ENCODE peak calls at places on chromosomes 3 and 15, in six cellular contexts. P is mucosa of descending colon, X is IMR-90, Q is T47D, L is omental fat pad, O is dorsolateral prefrontal cortex. R is an unnamed sample.
A peak's percentile ranks its signal among the peaks of the same experiment; 100 is the strongest.

GRCh38 chr15:80844011-80844732 is 65.0 kb downstream of the CEMIP start:
- DNase-seq in X (peak; percentile 64), L (no peak), P (no peak), O (no peak), Q (no peak), R (no peak)

GRCh38 chr15:64019764-64020163 is 26.5 kb downstream of the DAPK2 start:
- DNase-seq in X (no peak), Q (no peak), P (no peak), L (no peak), O (no peak), R (peak; percentile 14)

GRCh38 chr15:87219650-87220615 is 1036.6 kb downstream of the NTRK3 start:
- DNase-seq in P (no peak), Q (no peak), X (no peak), O (no peak), L (no peak), R (no peak)

GRCh38 chr15:77702211-77702957 is 69.7 kb upstream of the LINGO1 start:
- DNase-seq in L (no peak), Q (peak; percentile 93), X (peak; percentile 18), O (no peak), P (peak; percentile 23), R (peak; percentile 55)

GRCh38 chr15:31373970-31374369 is 47.3 kb downstream of the KLF13 start:
- DNase-seq in L (no peak), X (no peak), Q (no peak), O (no peak), P (no peak), R (no peak)

GRCh38 chr3:175956964-175957363 is 1097.8 kb downstream of the NAALADL2 start:
- DNase-seq in X (peak; percentile 10), L (no peak), O (no peak), Q (peak; percentile 56), P (no peak), R (no peak)

GRCh38 chr3:143201870-143202269 is 82.3 kb downstream of the CHST2 start:
- DNase-seq in L (no peak), X (no peak), P (no peak), O (no peak), Q (no peak), R (no peak)

GRCh38 chr3:196599734-196600128 is 31.3 kb downstream of the FBXO45 start:
- DNase-seq in P (no peak), L (no peak), O (no peak), Q (no peak), X (peak; percentile 12), R (no peak)

GRCh38 chr15:73979636-73980035 is 12.5 kb downstream of the STOML1 start:
- DNase-seq in L (no peak), Q (no peak), O (no peak), X (no peak), P (no peak), R (no peak)

GRCh38 chr3:102129774-102130608 is 280.7 kb downstream of the NFKBIZ start:
- DNase-seq in Q (no peak), L (no peak), O (no peak), P (no peak), X (peak; percentile 86), R (peak; percentile 91)

GRCh38 chr3:191327526-191327925 is 1.7 kb upstream of the CCDC50 start:
- DNase-seq in L (no peak), Q (no peak), P (no peak), O (no peak), X (no peak), R (peak; percentile 77)

GRCh38 chr3:108103971-108104797 is 13.4 kb upstream of the CD47 start:
- DNase-seq in P (no peak), X (peak; percentile 52), Q (no peak), O (no peak), L (no peak), R (peak; percentile 95)

GRCh38 chr3:129120254-129121004 is 1.2 kb downstream of the RAB43 start:
- DNase-seq in L (peak; percentile 70), X (peak; percentile 86), P (peak; percentile 96), Q (peak; percentile 86), O (no peak), R (peak; percentile 90)

GRCh38 chr3:105878061-105878460 is 9.2 kb upstream of the CBLB start:
- DNase-seq in P (no peak), Q (no peak), O (no peak), L (no peak), X (peak; percentile 77), R (no peak)

GRCh38 chr15:87638554-87639083 is 617.9 kb downstream of the NTRK3 start:
- DNase-seq in L (no peak), Q (no peak), O (no peak), P (no peak), X (no peak), R (no peak)

GRCh38 chr3:126546013-126546412 is 12.7 kb downstream of the C3orf22 start:
- DNase-seq in L (peak; percentile 11), X (no peak), Q (no peak), P (no peak), O (no peak), R (no peak)

GRCh38 chr3:59426851-59427565 is 377.2 kb upstream of the CFAP20DC start:
- DNase-seq in P (no peak), O (no peak), L (no peak), X (peak; percentile 86), Q (no peak), R (no peak)

GRCh38 chr15:83871808-83872559 is 218.1 kb downstream of the ADAMTSL3 start:
- DNase-seq in Q (no peak), X (peak; percentile 86), O (no peak), L (no peak), P (no peak), R (no peak)

GRCh38 chr15:59051867-59052861 is 52.8 kb upstream of the CCNB2 start:
- DNase-seq in X (no peak), P (no peak), L (no peak), O (no peak), Q (no peak), R (no peak)

GRCh38 chr3:98733778-98734281 is 29.3 kb upstream of the ST3GAL6 start:
- DNase-seq in X (no peak), P (no peak), O (no peak), Q (no peak), L (no peak), R (peak; percentile 59)

GRCh38 chr15:88586401-88587162 is 34.6 kb upstream of the AEN start:
- DNase-seq in Q (no peak), X (peak; percentile 12), O (no peak), P (no peak), L (no peak), R (no peak)

GRCh38 chr3:65126527-65127440 is 439.0 kb upstream of the ADAMTS9 start:
- DNase-seq in L (no peak), Q (no peak), X (peak; percentile 10), P (no peak), O (no peak), R (peak; percentile 3)

GRCh38 chr3:152202976-152203626 is 65.6 kb upstream of the MBNL1 start:
- DNase-seq in P (no peak), Q (no peak), O (no peak), L (no peak), X (no peak), R (peak; percentile 1)

GRCh38 chr3:48238506-48239085 is 2.3 kb upstream of the ZNF589 start:
- DNase-seq in L (no peak), O (no peak), Q (no peak), P (no peak), X (no peak), R (no peak)

GRCh38 chr3:14209596-14210280 is 31.1 kb downstream of the LSM3 start:
- DNase-seq in X (peak; percentile 56), O (no peak), Q (no peak), L (no peak), P (no peak), R (no peak)

GRCh38 chr3:33717616-33717865 is 513 bp downstream of the CLASP2 start:
- DNase-seq in P (peak; percentile 89), O (no peak), Q (peak; percentile 38), L (peak; percentile 29), X (peak; percentile 48), R (peak; percentile 77)

GRCh38 chr3:63295806-63296205 is 17.7 kb downstream of the SYNPR start:
- DNase-seq in X (no peak), P (no peak), Q (no peak), O (no peak), L (no peak), R (no peak)

GRCh38 chr15:68277131-68277604 is 377 bp upstream of the FEM1B start:
- DNase-seq in L (no peak), X (peak; percentile 48), O (no peak), Q (peak; percentile 11), P (no peak), R (no peak)

GRCh38 chr3:125057186-125057850 is 1.5 kb upstream of the HEG1 start:
- DNase-seq in L (no peak), O (no peak), Q (no peak), P (no peak), X (peak; percentile 93), R (peak; percentile 85)

GRCh38 chr3:197268319-197268718 is 30.1 kb downstream of the DLG1 start:
- DNase-seq in X (no peak), L (no peak), Q (no peak), O (no peak), P (no peak), R (no peak)

GRCh38 chr3:127774647-127775046 is 47.7 kb downstream of the MGLL start:
- DNase-seq in P (no peak), L (no peak), X (no peak), O (no peak), Q (no peak), R (no peak)

GRCh38 chr3:75101329-75102147 is 487.1 kb upstream of the CNTN3 start:
- DNase-seq in Q (no peak), O (no peak), P (no peak), X (no peak), L (no peak), R (no peak)

GRCh38 chr3:29683306-29683993 is 402.6 kb downstream of the RBMS3 start:
- DNase-seq in L (no peak), X (peak; percentile 68), O (no peak), P (no peak), Q (no peak), R (peak; percentile 69)

GRCh38 chr3:30437172-30437571 is 169.2 kb upstream of the TGFBR2 start:
- DNase-seq in O (no peak), Q (no peak), P (no peak), L (peak; percentile 22), X (peak; percentile 62), R (no peak)

GRCh38 chr3:127217594-127218456 is 24.9 kb downstream of the PRR23E start:
- DNase-seq in O (no peak), X (peak; percentile 1), P (no peak), L (no peak), Q (no peak), R (no peak)